ENCODE peak calls at places on chromosome 6, in ten cellular contexts. T is progenitor cell of endocrine pancreas; I is fibroblast of lung; N is suprapubic skin; Z is AG04450; Q is natural killer cell treated with Interleukin-12 subunit alpha and Interleukin-12 subunit beta and Interleukin-15 and Interleukin-18, amount 100 ng/mL, for 72 hours; R is GDM1; D is fibroblast of pulmonary artery; K is GM13976; O is cardiac muscle cell. F is an unnamed sample.
A peak's percentile ranks its signal among the peaks of the same experiment; 100 is the strongest.

GRCh38 chr6:14824060-14824834 is 421.6 kb upstream of the JARID2 start:
- DNase-seq in N (no peak), T (no peak), Q (no peak), Z (no peak), R (no peak), O (no peak), I (peak; percentile 29), K (no peak), D (peak; percentile 27), F (no peak)

GRCh38 chr6:41779336-41779735 is 364 bp downstream of the FRS3 start:
- DNase-seq in K (no peak), I (no peak), Z (no peak), O (no peak), T (peak; percentile 24), D (no peak), R (no peak), N (no peak), Q (no peak), F (no peak)

GRCh38 chr6:155313602-155314091 is 637 bp downstream of the TFB1M start:
- DNase-seq in I (no peak), T (no peak), Q (no peak), Z (no peak), R (no peak), K (no peak), O (peak; percentile 10), N (no peak), D (peak; percentile 14), F (no peak)

GRCh38 chr6:31317036-31317435 is 39.9 kb downstream of the HLA-B start:
- DNase-seq in O (no peak), Z (no peak), N (no peak), Q (no peak), I (no peak), D (no peak), T (no peak), K (no peak), R (no peak), F (no peak)

GRCh38 chr6:158999154-158999668 is 791 bp downstream of the RSPH3 start:
- DNase-seq in D (peak; percentile 14), Z (no peak), R (no peak), Q (peak; percentile 61), N (no peak), O (no peak), I (peak; percentile 11), K (no peak), T (no peak), F (no peak)

GRCh38 chr6:45916692-45917091 is 99.0 kb downstream of the CLIC5 start:
- DNase-seq in D (no peak), O (no peak), N (no peak), Q (no peak), T (no peak), I (no peak), Z (no peak), K (no peak), R (no peak), F (no peak)

GRCh38 chr6:93819189-93819588 is 399.8 kb upstream of the EPHA7 start:
- DNase-seq in T (no peak), K (no peak), Q (no peak), Z (no peak), O (no peak), D (no peak), I (peak; percentile 13), N (no peak), R (no peak), F (no peak)

GRCh38 chr6:130535242-130535641 is 169.4 kb downstream of the TMEM200A start:
- DNase-seq in I (no peak), D (no peak), K (no peak), T (no peak), Q (no peak), N (no peak), R (no peak), Z (no peak), O (no peak), F (no peak)

GRCh38 chr6:152112503-152113261 is 305.2 kb downstream of the ESR1 start:
- DNase-seq in Q (no peak), K (no peak), Z (no peak), R (no peak), D (no peak), N (no peak), I (no peak), O (no peak), T (no peak), F (no peak)

GRCh38 chr6:11810039-11810541 is 31.5 kb upstream of the ADTRP start:
- DNase-seq in D (peak; percentile 97), T (no peak), R (no peak), Z (no peak), I (peak; percentile 90), O (peak; percentile 57), Q (no peak), K (no peak), N (peak; percentile 85), F (no peak)

GRCh38 chr6:128118401-128118800 is 217.5 kb upstream of the THEMIS start:
- DNase-seq in T (no peak), N (no peak), Z (no peak), I (peak; percentile 74), R (no peak), K (no peak), Q (no peak), O (no peak), D (peak; percentile 32), F (no peak)

GRCh38 chr6:45562171-45562570 is 184.4 kb upstream of the SUPT3H start:
- DNase-seq in K (no peak), R (no peak), D (no peak), T (no peak), Q (no peak), I (no peak), N (no peak), O (no peak), Z (no peak), F (no peak)

GRCh38 chr6:150666071-150666470 is 66.4 kb downstream of the PLEKHG1 start:
- DNase-seq in Z (no peak), Q (no peak), R (no peak), T (no peak), K (no peak), I (peak; percentile 72), D (peak; percentile 31), O (no peak), N (no peak), F (no peak)

GRCh38 chr6:15483060-15483459 is 179.8 kb downstream of the DTNBP1 start:
- DNase-seq in Q (no peak), I (no peak), N (no peak), T (no peak), D (no peak), K (no peak), R (no peak), Z (no peak), O (no peak), F (no peak)

GRCh38 chr6:106939848-106940247 is 34.7 kb downstream of the CD24 start:
- DNase-seq in Q (no peak), T (no peak), O (no peak), N (no peak), Z (no peak), R (no peak), I (no peak), D (no peak), K (peak; percentile 62), F (no peak)

GRCh38 chr6:84906514-84906913 is 142.1 kb upstream of the TBX18 start:
- DNase-seq in K (no peak), Q (no peak), T (no peak), R (no peak), I (no peak), N (no peak), O (no peak), Z (no peak), D (no peak), F (no peak)

GRCh38 chr6:54366647-54367327 is 58.5 kb downstream of the TINAG start:
- DNase-seq in I (no peak), Z (no peak), R (no peak), N (no peak), Q (no peak), O (no peak), D (peak; percentile 61), K (no peak), T (no peak), F (no peak)

GRCh38 chr6:143934867-143935266 is 70.6 kb downstream of the ZC2HC1B start:
- DNase-seq in K (no peak), Z (no peak), I (no peak), N (no peak), D (no peak), O (no peak), T (no peak), R (no peak), Q (no peak), F (no peak)

GRCh38 chr6:45655630-45656422 is 278.1 kb upstream of the SUPT3H start:
- DNase-seq in R (no peak), D (peak; percentile 95), T (no peak), N (no peak), O (no peak), Q (no peak), I (peak; percentile 95), K (no peak), Z (peak; percentile 93), F (no peak)

GRCh38 chr6:111417181-111417585 is 65.8 kb downstream of the REV3L start:
- DNase-seq in T (no peak), Z (no peak), I (peak; percentile 51), R (no peak), Q (no peak), O (peak; percentile 19), D (peak; percentile 25), N (no peak), K (no peak), F (no peak)

GRCh38 chr6:41408982-41409381 is 73.6 kb downstream of the NCR2 start:
- DNase-seq in Z (no peak), N (no peak), Q (no peak), I (no peak), K (no peak), R (no peak), O (no peak), T (no peak), D (no peak), F (no peak)

GRCh38 chr6:134983823-134984222 is 33.9 kb upstream of the ALDH8A1 start:
- DNase-seq in K (no peak), Z (no peak), O (no peak), N (no peak), R (no peak), I (no peak), D (no peak), Q (no peak), T (no peak), F (no peak)

GRCh38 chr6:4055420-4056041 is 23.4 kb downstream of the FAM217A start:
- DNase-seq in R (no peak), N (no peak), Q (no peak), D (peak; percentile 82), I (peak; percentile 88), T (no peak), K (no peak), O (no peak), Z (peak; percentile 39), F (no peak)

GRCh38 chr6:128929869-128930268 is 46.9 kb downstream of the LAMA2 start:
- DNase-seq in N (no peak), Q (no peak), D (no peak), Z (no peak), I (no peak), R (no peak), T (no peak), O (no peak), K (no peak), F (no peak)

GRCh38 chr6:43211960-43212359 is 17.3 kb downstream of the DNPH1 start:
- DNase-seq in Q (no peak), N (no peak), Z (no peak), D (no peak), I (no peak), K (no peak), O (no peak), R (no peak), T (no peak), F (no peak)

GRCh38 chr6:137661601-137662000 is 167.4 kb upstream of the OLIG3 start:
- DNase-seq in Q (no peak), T (no peak), Z (no peak), K (no peak), D (peak; percentile 56), N (no peak), O (no peak), I (peak; percentile 30), R (no peak), F (peak; percentile 12)

GRCh38 chr6:74752303-74752702 is 453.6 kb downstream of the COL12A1 start:
- DNase-seq in N (no peak), Q (no peak), R (no peak), K (no peak), D (peak; percentile 1), T (no peak), Z (no peak), I (no peak), O (no peak), F (no peak)

GRCh38 chr6:142679907-142680306 is 265.1 kb downstream of the HIVEP2 start:
- DNase-seq in I (no peak), Z (no peak), D (no peak), O (no peak), T (no peak), Q (no peak), N (no peak), K (no peak), R (no peak), F (no peak)

F was measured in activated CD4-positive, CD25-positive, alpha-beta regulatory T cell.